ENCODE peak calls at places on chromosomes 7 and 10, in five cellular contexts. One of them, this sample, is unnamed.

GRCh38 chr7:388461-388960 is 98.5 kb downstream of the FOXL3 start:
- DNase-seq in B cell: peak; percentile 30
- DNase-seq in sigmoid colon: no peak
- DNase-seq in astrocyte of the cerebellum: no peak
- DNase-seq in fibroblast of mammary gland: no peak
- DNase-seq in this sample: peak; percentile 36

GRCh38 chr10:130300608-130301025 is 164.4 kb downstream of the GLRX3 start:
- DNase-seq in astrocyte of the cerebellum: no peak
- DNase-seq in sigmoid colon: no peak
- DNase-seq in B cell: no peak
- DNase-seq in fibroblast of mammary gland: peak; percentile 19
- DNase-seq in this sample: peak; percentile 45

GRCh38 chr7:95687759-95688343 is 84.5 kb upstream of the DYNC1I1 start:
- DNase-seq in astrocyte of the cerebellum: peak; percentile 9
- DNase-seq in fibroblast of mammary gland: peak; percentile 53
- DNase-seq in B cell: no peak
- DNase-seq in sigmoid colon: no peak
- DNase-seq in this sample: no peak

GRCh38 chr10:99656199-99657064 is 2.9 kb upstream of the ENTPD7 start:
- DNase-seq in B cell: no peak
- DNase-seq in sigmoid colon: no peak
- DNase-seq in astrocyte of the cerebellum: no peak
- DNase-seq in fibroblast of mammary gland: no peak
- DNase-seq in this sample: no peak

GRCh38 chr10:111598433-111599059 is 521.7 kb downstream of the ADRA2A start:
- DNase-seq in B cell: peak; percentile 19
- DNase-seq in astrocyte of the cerebellum: peak; percentile 32
- DNase-seq in sigmoid colon: peak; percentile 69
- DNase-seq in fibroblast of mammary gland: peak; percentile 74
- DNase-seq in this sample: no peak

GRCh38 chr10:78991187-78991586 is 77.6 kb upstream of the ZMIZ1 start:
- DNase-seq in B cell: no peak
- DNase-seq in sigmoid colon: no peak
- DNase-seq in fibroblast of mammary gland: peak; percentile 60
- DNase-seq in astrocyte of the cerebellum: no peak
- DNase-seq in this sample: no peak

GRCh38 chr10:31322647-31323046 is 3.6 kb downstream of the ZEB1 start:
- DNase-seq in astrocyte of the cerebellum: no peak
- DNase-seq in B cell: no peak
- DNase-seq in sigmoid colon: no peak
- DNase-seq in fibroblast of mammary gland: peak; percentile 47
- DNase-seq in this sample: no peak

GRCh38 chr7:108407674-108408073 is 48.6 kb downstream of the NRCAM start:
- DNase-seq in B cell: no peak
- DNase-seq in sigmoid colon: no peak
- DNase-seq in fibroblast of mammary gland: no peak
- DNase-seq in astrocyte of the cerebellum: no peak
- DNase-seq in this sample: no peak

GRCh38 chr10:17685227-17685840 is 41.4 kb downstream of the STAM start:
- DNase-seq in astrocyte of the cerebellum: no peak
- DNase-seq in B cell: no peak
- DNase-seq in fibroblast of mammary gland: no peak
- DNase-seq in sigmoid colon: no peak
- DNase-seq in this sample: no peak

GRCh38 chr7:108448777-108449576 is 7.3 kb downstream of the NRCAM start:
- DNase-seq in fibroblast of mammary gland: no peak
- DNase-seq in B cell: no peak
- DNase-seq in sigmoid colon: no peak
- DNase-seq in astrocyte of the cerebellum: no peak
- DNase-seq in this sample: no peak

GRCh38 chr10:11403116-11403515 is 208.3 kb downstream of the USP6NL start:
- DNase-seq in fibroblast of mammary gland: no peak
- DNase-seq in sigmoid colon: no peak
- DNase-seq in B cell: peak; percentile 58
- DNase-seq in astrocyte of the cerebellum: no peak
- DNase-seq in this sample: no peak

GRCh38 chr7:10918093-10918590 is 55.5 kb upstream of the PHF14 start:
- DNase-seq in sigmoid colon: no peak
- DNase-seq in fibroblast of mammary gland: no peak
- DNase-seq in astrocyte of the cerebellum: no peak
- DNase-seq in B cell: no peak
- DNase-seq in this sample: no peak

GRCh38 chr7:12524794-12525386 is 45.6 kb upstream of the SCIN start:
- DNase-seq in astrocyte of the cerebellum: peak; percentile 61
- DNase-seq in fibroblast of mammary gland: peak; percentile 72
- DNase-seq in sigmoid colon: no peak
- DNase-seq in B cell: peak; percentile 20
- DNase-seq in this sample: no peak

GRCh38 chr7:130822642-130823041 is 88.6 kb upstream of the KLF14 start:
- DNase-seq in B cell: no peak
- DNase-seq in fibroblast of mammary gland: no peak
- DNase-seq in sigmoid colon: no peak
- DNase-seq in astrocyte of the cerebellum: no peak
- DNase-seq in this sample: no peak

GRCh38 chr7:130397472-130397871 is 17.2 kb downstream of the CPA1 start:
- DNase-seq in B cell: no peak
- DNase-seq in fibroblast of mammary gland: no peak
- DNase-seq in sigmoid colon: no peak
- DNase-seq in astrocyte of the cerebellum: no peak
- DNase-seq in this sample: no peak

GRCh38 chr10:127918570-127918969 is 11.7 kb downstream of the PTPRE start:
- DNase-seq in fibroblast of mammary gland: no peak
- DNase-seq in sigmoid colon: peak; percentile 76
- DNase-seq in astrocyte of the cerebellum: no peak
- DNase-seq in B cell: no peak
- DNase-seq in this sample: no peak

GRCh38 chr7:150524018-150524417 is 9.3 kb downstream of the GIMAP7 start:
- DNase-seq in fibroblast of mammary gland: no peak
- DNase-seq in astrocyte of the cerebellum: no peak
- DNase-seq in sigmoid colon: no peak
- DNase-seq in B cell: no peak
- DNase-seq in this sample: no peak

GRCh38 chr10:1007583-1007982 is 18.1 kb downstream of the IDI2 start:
- DNase-seq in fibroblast of mammary gland: no peak
- DNase-seq in astrocyte of the cerebellum: no peak
- DNase-seq in sigmoid colon: no peak
- DNase-seq in B cell: no peak
- DNase-seq in this sample: no peak

GRCh38 chr10:79310911-79311573 is 36.2 kb upstream of the PPIF start:
- DNase-seq in B cell: no peak
- DNase-seq in astrocyte of the cerebellum: no peak
- DNase-seq in fibroblast of mammary gland: no peak
- DNase-seq in sigmoid colon: no peak
- DNase-seq in this sample: no peak

GRCh38 chr7:1455241-1455939 is 3.9 kb downstream of the MICALL2 start:
- DNase-seq in astrocyte of the cerebellum: no peak
- DNase-seq in fibroblast of mammary gland: no peak
- DNase-seq in sigmoid colon: no peak
- DNase-seq in B cell: no peak
- DNase-seq in this sample: no peak

GRCh38 chr7:26574476-26574875 is 282.8 kb downstream of the SNX10 start:
- DNase-seq in astrocyte of the cerebellum: no peak
- DNase-seq in sigmoid colon: no peak
- DNase-seq in B cell: no peak
- DNase-seq in fibroblast of mammary gland: peak; percentile 27
- DNase-seq in this sample: no peak

GRCh38 chr7:129913428-129913827 is 39.3 kb downstream of the UBE2H start:
- DNase-seq in fibroblast of mammary gland: no peak
- DNase-seq in B cell: no peak
- DNase-seq in astrocyte of the cerebellum: no peak
- DNase-seq in sigmoid colon: no peak
- DNase-seq in this sample: no peak

GRCh38 chr10:86966008-86966654 is 2.2 kb upstream of the ADIRF start:
- DNase-seq in sigmoid colon: peak; percentile 53
- DNase-seq in fibroblast of mammary gland: no peak
- DNase-seq in astrocyte of the cerebellum: no peak
- DNase-seq in B cell: no peak
- DNase-seq in this sample: no peak

GRCh38 chr10:98246911-98247820 is 20.8 kb downstream of the LOXL4 start:
- DNase-seq in fibroblast of mammary gland: peak; percentile 25
- DNase-seq in B cell: no peak
- DNase-seq in sigmoid colon: no peak
- DNase-seq in astrocyte of the cerebellum: peak; percentile 94
- DNase-seq in this sample: no peak

GRCh38 chr7:24572014-24572413 is 1.2 kb upstream of the PALS2 start:
- DNase-seq in sigmoid colon: no peak
- DNase-seq in fibroblast of mammary gland: no peak
- DNase-seq in astrocyte of the cerebellum: no peak
- DNase-seq in B cell: no peak
- DNase-seq in this sample: no peak

GRCh38 chr7:76063525-76063924 is 15.6 kb downstream of the MDH2 start:
- DNase-seq in B cell: no peak
- DNase-seq in fibroblast of mammary gland: no peak
- DNase-seq in astrocyte of the cerebellum: no peak
- DNase-seq in sigmoid colon: no peak
- DNase-seq in this sample: no peak

GRCh38 chr7:74099031-74099430 is 15.4 kb downstream of the LIMK1 start:
- DNase-seq in sigmoid colon: no peak
- DNase-seq in fibroblast of mammary gland: no peak
- DNase-seq in astrocyte of the cerebellum: no peak
- DNase-seq in B cell: no peak
- DNase-seq in this sample: no peak

GRCh38 chr7:90222811-90223725 is 11.5 kb downstream of the STEAP2 start:
- DNase-seq in fibroblast of mammary gland: peak; percentile 93
- DNase-seq in astrocyte of the cerebellum: no peak
- DNase-seq in B cell: no peak
- DNase-seq in sigmoid colon: peak; percentile 86
- DNase-seq in this sample: no peak

GRCh38 chr10:65306201-65306600 is 1619.6 kb upstream of the LRRTM3 start:
- DNase-seq in sigmoid colon: no peak
- DNase-seq in fibroblast of mammary gland: no peak
- DNase-seq in astrocyte of the cerebellum: no peak
- DNase-seq in B cell: no peak
- DNase-seq in this sample: no peak

GRCh38 chr7:87113077-87113476 is 39.2 kb upstream of the DMTF1 start:
- DNase-seq in B cell: no peak
- DNase-seq in sigmoid colon: no peak
- DNase-seq in astrocyte of the cerebellum: peak; percentile 40
- DNase-seq in fibroblast of mammary gland: peak; percentile 51
- DNase-seq in this sample: no peak

GRCh38 chr7:100765250-100765649 is 31.9 kb downstream of the ZAN start:
- DNase-seq in fibroblast of mammary gland: no peak
- DNase-seq in sigmoid colon: no peak
- DNase-seq in astrocyte of the cerebellum: no peak
- DNase-seq in B cell: peak; percentile 8
- DNase-seq in this sample: no peak

GRCh38 chr10:37975407-37975991 is 948 bp downstream of the ZNF25 start:
- DNase-seq in sigmoid colon: no peak
- DNase-seq in fibroblast of mammary gland: peak; percentile 42
- DNase-seq in astrocyte of the cerebellum: no peak
- DNase-seq in B cell: no peak
- DNase-seq in this sample: no peak

GRCh38 chr10:37976091-37976879 is at the start of gene ZNF25:
- DNase-seq in sigmoid colon: peak; percentile 99
- DNase-seq in B cell: peak; percentile 93
- DNase-seq in astrocyte of the cerebellum: peak; percentile 95
- DNase-seq in fibroblast of mammary gland: peak; percentile 98
- DNase-seq in this sample: peak; percentile 98

GRCh38 chr10:37972396-37972795 is 4.1 kb downstream of the ZNF25 start:
- DNase-seq in astrocyte of the cerebellum: no peak
- DNase-seq in fibroblast of mammary gland: no peak
- DNase-seq in sigmoid colon: no peak
- DNase-seq in B cell: no peak
- DNase-seq in this sample: no peak

DNA sequence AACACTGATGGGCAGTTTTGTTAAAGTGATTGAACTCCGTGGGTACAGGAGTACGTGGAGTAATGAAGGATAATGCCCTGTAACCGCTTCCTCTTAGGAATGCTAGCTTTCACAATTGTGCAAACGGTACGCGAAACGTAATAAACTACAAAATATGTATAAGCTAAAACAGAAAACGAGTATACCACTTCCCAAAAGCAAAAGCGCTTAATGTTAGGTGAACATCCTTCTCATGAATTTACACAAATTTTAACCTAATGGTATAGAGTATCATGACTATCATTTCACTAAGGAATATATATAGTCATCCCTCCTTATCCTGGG is 395 bp upstream of the ZNF25 start:
- DNase-seq in fibroblast of mammary gland: no peak
- DNase-seq in B cell: no peak
- DNase-seq in sigmoid colon: no peak
- DNase-seq in astrocyte of the cerebellum: no peak
- DNase-seq in this sample: no peak
- TF ChIP-seq CTCF in fibroblast of mammary gland: no peak
- TF ChIP-seq CTCF in B cell: peak; percentile 7
- TF ChIP-seq CTCF in sigmoid colon: no peak
- TF ChIP-seq CTCF in astrocyte of the cerebellum: no peak
- TF ChIP-seq CTCF in this sample: peak; percentile 56

GRCh38 chr7:134694299-134694698 is 47.6 kb downstream of the BPGM start:
- DNase-seq in astrocyte of the cerebellum: no peak
- DNase-seq in B cell: no peak
- DNase-seq in sigmoid colon: no peak
- DNase-seq in fibroblast of mammary gland: no peak
- DNase-seq in this sample: no peak
- TF ChIP-seq CTCF in astrocyte of the cerebellum: peak; percentile 45
- TF ChIP-seq CTCF in B cell: peak; percentile 21
- TF ChIP-seq CTCF in sigmoid colon: no peak
- TF ChIP-seq CTCF in fibroblast of mammary gland: peak; percentile 35
- TF ChIP-seq CTCF in this sample: peak; percentile 38

GRCh38 chr7:5349005-5349380 is 66.2 kb downstream of the SLC29A4 start:
- DNase-seq in B cell: no peak
- DNase-seq in astrocyte of the cerebellum: no peak
- DNase-seq in sigmoid colon: no peak
- DNase-seq in fibroblast of mammary gland: no peak
- DNase-seq in this sample: no peak
- TF ChIP-seq CTCF in B cell: no peak
- TF ChIP-seq CTCF in astrocyte of the cerebellum: no peak
- TF ChIP-seq CTCF in sigmoid colon: no peak
- TF ChIP-seq CTCF in fibroblast of mammary gland: no peak
- TF ChIP-seq CTCF in this sample: no peak

DNA sequence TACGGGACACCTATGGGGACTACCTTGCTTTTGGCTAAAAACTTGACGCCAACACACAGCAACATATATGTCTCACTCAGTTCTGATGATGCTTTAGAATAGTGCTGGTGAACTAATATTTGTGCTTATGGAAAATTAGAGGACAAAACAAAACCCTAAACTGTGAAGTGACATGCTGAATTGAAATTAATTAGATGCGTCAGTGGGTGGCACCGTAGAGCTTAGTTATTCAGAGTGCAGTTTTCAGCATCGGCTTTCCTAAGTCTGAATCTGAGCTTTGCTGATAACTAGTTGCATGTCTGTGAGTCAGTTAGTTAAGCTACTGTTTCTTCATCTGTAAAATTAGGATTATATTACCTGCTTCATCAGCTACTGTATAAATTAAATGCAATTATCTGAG is 245.0 kb upstream of the SORCS1 start:
- DNase-seq in fibroblast of mammary gland: peak; percentile 33
- DNase-seq in astrocyte of the cerebellum: peak; percentile 6
- DNase-seq in sigmoid colon: no peak
- DNase-seq in B cell: no peak
- DNase-seq in this sample: no peak
- TF ChIP-seq CTCF in fibroblast of mammary gland: no peak
- TF ChIP-seq CTCF in astrocyte of the cerebellum: no peak
- TF ChIP-seq CTCF in sigmoid colon: no peak
- TF ChIP-seq CTCF in B cell: no peak
- TF ChIP-seq CTCF in this sample: no peak